ENCODE peak calls at places on chromosome 17, in seven cellular contexts. F is K562, X is right lobe of liver, A is upper lobe of left lung, T is stomach, Q is adrenal gland, O is testis. L is an unnamed sample. For H3K4me1, the result is how much of the 10 kb centered on the place peaks cover.

GRCh38 chr17:12180644-12181261 is 160.1 kb downstream of the MAP2K4 start:
- DNase-seq in O (peak), Q (peak), A (no peak), F (peak), X (no peak), T (no peak), L (no peak)

GRCh38 chr17:40287494-40288369 is at the start of gene CDC6:
- DNase-seq in O (peak), F (peak), T (peak), A (peak), X (peak), Q (peak), L (peak)

GRCh38 chr17:73420897-73421296 is 109.1 kb upstream of the CDC42EP4 start:
- DNase-seq in T (no peak), X (no peak), Q (no peak), O (no peak), A (no peak), F (peak), L (no peak)

GRCh38 chr17:63035271-63035670 is 69.2 kb downstream of the TANC2 start:
- DNase-seq in A (no peak), X (no peak), T (no peak), F (no peak), O (no peak), Q (no peak), L (no peak)

GRCh38 chr17:40516581-40517285 is 15.3 kb upstream of the TNS4 start:
- DNase-seq in A (no peak), X (no peak), O (no peak), F (peak), T (no peak), Q (no peak), L (no peak)

GRCh38 chr17:29140051-29140582 is 40.1 kb downstream of the MYO18A start:
- DNase-seq in A (peak), O (peak), Q (peak), T (peak), F (peak), X (peak), L (peak)

GRCh38 chr17:55709984-55710383 is 12.7 kb downstream of the TMEM100 start:
- DNase-seq in T (no peak), Q (no peak), O (no peak), X (no peak), A (no peak), F (no peak), L (no peak)

GRCh38 chr17:6474906-6475305 is 30.7 kb downstream of the PIMREG start:
- DNase-seq in X (no peak), T (no peak), F (no peak), A (no peak), Q (no peak), O (no peak), L (no peak)

GRCh38 chr17:67244621-67245072 is 349 bp downstream of the HELZ start:
- DNase-seq in A (no peak), X (peak), F (peak), O (peak), T (no peak), Q (no peak), L (no peak)

GRCh38 chr17:4920351-4921048 is 11.6 kb upstream of the GP1BA start:
- DNase-seq in F (no peak), O (no peak), Q (no peak), T (no peak), X (peak), A (peak), L (no peak)

GRCh38 chr17:57432507-57433277 is 176.4 kb downstream of the MSI2 start:
- DNase-seq in Q (no peak), O (no peak), T (no peak), A (no peak), X (no peak), F (peak), L (no peak)

GRCh38 chr17:68801564-68801963 is 153.6 kb downstream of the ABCA8 start:
- DNase-seq in Q (no peak), F (no peak), A (no peak), T (no peak), O (no peak), X (no peak), L (no peak)

GRCh38 chr17:41792835-41793748 is 6.6 kb upstream of the JUP start:
- DNase-seq in X (no peak), O (peak), Q (no peak), A (peak), F (peak), T (peak), L (peak)

GRCh38 chr17:78130080-78130438 is 512 bp upstream of the TMC8 start:
- DNase-seq in O (no peak), T (no peak), A (no peak), Q (no peak), F (peak), X (no peak), L (no peak)

GRCh38 chr17:35432176-35433074 is at the start of gene SLFN12:
- DNase-seq in A (peak), O (peak), X (no peak), F (no peak), T (peak), Q (peak), L (peak)
- TF ChIP-seq POLR2A in A (no peak), O (no peak), X (no peak), F (no peak), T (no peak), Q (peak), L (no peak)

DNA sequence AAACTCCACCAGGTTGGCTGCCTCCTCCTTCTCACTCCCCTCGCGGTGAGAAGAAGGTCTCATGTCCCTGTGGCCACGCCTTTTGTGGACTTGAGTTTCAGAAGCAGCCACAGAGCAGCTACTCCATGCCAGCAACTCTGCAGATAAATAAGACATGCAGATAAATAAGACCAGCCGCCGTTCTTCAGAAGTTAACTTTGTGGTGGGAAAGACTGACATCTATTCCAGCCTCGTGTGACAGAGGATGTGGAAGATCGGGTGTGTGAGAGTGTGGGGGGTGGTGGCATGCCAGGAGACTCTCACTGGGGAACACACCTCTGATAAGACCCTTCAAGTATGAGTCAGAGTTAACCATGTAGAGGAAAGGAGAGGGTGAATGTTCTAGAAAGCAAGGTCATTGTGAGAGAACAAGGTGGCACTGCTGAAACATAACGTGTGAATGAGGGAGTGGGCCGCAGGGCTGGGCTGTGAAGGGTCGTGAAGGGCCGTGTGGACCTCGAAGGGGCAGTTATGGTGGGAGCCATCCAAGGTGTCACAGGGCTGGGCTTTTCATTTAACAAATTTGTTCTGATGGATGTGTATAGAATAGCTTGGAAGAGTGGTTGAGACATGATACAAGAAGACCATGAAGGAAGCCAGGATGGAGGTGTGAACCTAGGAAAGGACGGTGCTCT is 850 bp downstream of the SPACA3 start:
- DNase-seq in T (peak), O (no peak), F (peak), X (no peak), A (no peak), Q (no peak), L (no peak)
- H3K4me1 ChIP-seq in T (under half), O (under half), F (under half), X (under half), A (under half), Q (under half), L (under half)

GRCh38 chr17:47853616-47854015 is 2.7 kb upstream of the SP6 start:
- DNase-seq in Q (no peak), O (no peak), T (no peak), A (no peak), F (no peak), X (no peak), L (no peak)

GRCh38 chr17:47852113-47852949 is 1.4 kb upstream of the SP6 start:
- DNase-seq in F (peak), O (no peak), A (no peak), X (no peak), T (no peak), Q (no peak), L (no peak)

GRCh38 chr17:47851764-47852112 is 775 bp upstream of the SP6 start:
- DNase-seq in Q (no peak), O (no peak), A (no peak), T (no peak), F (peak), X (no peak), L (no peak)

GRCh38 chr17:47850373-47850691 is 631 bp downstream of the SP6 start:
- DNase-seq in O (no peak), T (no peak), Q (no peak), X (no peak), F (no peak), A (no peak), L (no peak)

GRCh38 chr17:47850692-47851573 is at the start of gene SP6:
- DNase-seq in A (peak), X (peak), T (peak), O (peak), Q (peak), F (peak), L (peak)
- TF ChIP-seq CTCF in A (no peak), X (peak), T (no peak), O (no peak), Q (peak), F (peak), L (peak)

GRCh38 chr17:44122825-44123355 is 551 bp downstream of the HDAC5 start:
- DNase-seq in O (no peak), X (no peak), A (no peak), Q (no peak), F (no peak), T (no peak), L (no peak)

GRCh38 chr17:44121206-44121605 is 2.2 kb downstream of the HDAC5 start:
- DNase-seq in Q (no peak), O (no peak), A (no peak), F (no peak), T (no peak), X (no peak), L (no peak)

GRCh38 chr17:44124118-44124438 is 637 bp upstream of the HDAC5 start:
- DNase-seq in F (no peak), T (no peak), O (no peak), X (no peak), A (no peak), Q (no peak), L (no peak)

GRCh38 chr17:44121997-44122824 is 1.2 kb downstream of the HDAC5 start:
- DNase-seq in T (no peak), Q (no peak), F (no peak), A (no peak), X (no peak), O (no peak), L (no peak)

DNA sequence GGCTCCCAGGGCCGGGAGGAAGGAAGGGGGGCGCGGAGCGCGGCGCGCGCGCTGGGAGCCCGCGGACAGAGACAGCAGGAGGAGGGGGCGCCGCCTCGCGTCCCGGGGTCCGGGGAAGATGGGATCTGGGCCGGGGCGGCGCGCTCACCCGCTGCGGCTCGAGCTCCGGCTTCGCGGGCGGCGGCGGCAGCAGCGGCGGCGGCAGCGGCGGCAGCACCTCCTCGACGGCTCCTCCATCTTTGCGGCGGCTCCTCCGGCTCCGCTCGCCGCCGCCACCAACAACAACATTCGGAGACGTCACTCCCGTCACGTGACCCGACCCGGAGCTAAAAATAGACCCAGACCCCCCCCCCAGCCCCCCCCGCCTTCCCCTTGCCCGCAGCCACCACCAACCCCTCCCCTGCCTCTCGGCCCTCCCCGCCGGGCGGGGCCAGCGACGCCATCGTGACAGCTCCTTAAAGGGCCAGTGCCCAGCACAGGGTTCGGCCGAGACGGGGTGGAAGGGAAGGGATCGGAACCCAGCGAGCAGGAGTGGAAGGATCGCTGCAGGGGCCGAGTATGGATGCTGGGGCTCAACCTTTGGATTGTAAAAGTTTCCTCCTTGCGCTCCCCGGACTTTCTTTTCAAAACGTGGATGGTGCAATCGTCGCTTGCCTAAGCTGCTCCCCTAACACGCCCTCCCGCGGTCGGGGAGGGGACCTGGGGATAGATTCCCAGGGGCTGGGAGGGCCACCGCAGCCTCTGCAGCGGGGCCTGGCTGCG is at the start of gene HDAC5:
- DNase-seq in Q (peak), T (peak), F (peak), A (peak), O (peak), X (peak), L (peak)
- TF ChIP-seq POLR2A in Q (peak), T (no peak), F (peak), A (no peak), O (no peak), X (peak), L (peak)

DNA sequence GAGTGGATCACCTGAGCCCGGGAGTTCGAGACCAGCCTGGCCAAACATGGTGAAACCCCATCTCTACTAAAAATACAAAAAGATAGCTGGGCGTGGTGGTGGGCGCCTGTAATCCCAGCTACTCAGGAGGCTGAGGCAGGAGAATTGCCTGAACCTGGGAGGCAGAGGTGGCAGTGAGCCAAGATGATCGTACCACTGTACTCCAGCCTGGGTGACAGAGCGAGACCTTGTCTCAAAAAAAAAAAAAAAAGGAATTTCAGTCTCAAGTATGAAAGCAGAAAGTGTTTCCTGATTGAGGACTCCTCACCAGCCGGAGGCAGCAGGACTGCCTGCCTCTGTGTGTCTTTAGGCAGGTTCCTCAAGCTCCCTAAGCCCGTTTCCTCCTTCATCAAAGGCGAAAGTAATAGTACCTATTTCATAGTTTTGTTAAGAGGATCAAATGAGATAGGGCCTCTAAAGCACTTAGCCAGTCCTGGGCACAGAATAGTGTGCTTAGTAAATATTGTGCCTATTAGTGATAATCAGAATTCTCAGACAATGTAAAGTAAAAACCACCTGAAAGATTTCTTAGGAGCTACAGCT is 9.0 kb downstream of the RAI1 start:
- DNase-seq in T (peak), X (no peak), A (no peak), O (no peak), F (no peak), Q (peak), L (no peak)
- H3K4me1 ChIP-seq in T (half or more), X (under half), A (half or more), O (under half), F (under half), Q (under half), L (under half)